ENCODE peak calls at places on chromosomes 6 and 20, in four cellular contexts. One of them, this sample, is unnamed.

GRCh38 chr6:10310826-10311225 is 104.0 kb downstream of the TFAP2A start:
- DNase-seq in Peyer's patch: no peak
- DNase-seq in GM23338: no peak
- DNase-seq in left ventricle myocardium inferior: no peak
- DNase-seq in this sample: no peak

GRCh38 chr6:125711013-125711675 is 38.3 kb upstream of the HEY2 start:
- DNase-seq in Peyer's patch: no peak
- DNase-seq in GM23338: no peak
- DNase-seq in left ventricle myocardium inferior: no peak
- DNase-seq in this sample: no peak

GRCh38 chr6:343960-344815 is 47.4 kb upstream of the IRF4 start:
- DNase-seq in GM23338: no peak
- DNase-seq in left ventricle myocardium inferior: no peak
- DNase-seq in Peyer's patch: no peak
- DNase-seq in this sample: peak

GRCh38 chr6:111926731-111927302 is 53.6 kb upstream of the FYN start:
- DNase-seq in Peyer's patch: no peak
- DNase-seq in GM23338: peak
- DNase-seq in left ventricle myocardium inferior: no peak
- DNase-seq in this sample: no peak

GRCh38 chr6:26550250-26550993 is 12.3 kb downstream of the HMGN4 start:
- DNase-seq in left ventricle myocardium inferior: peak
- DNase-seq in Peyer's patch: peak
- DNase-seq in GM23338: peak
- DNase-seq in this sample: peak

GRCh38 chr6:25359191-25359861 is 80.2 kb downstream of the CARMIL1 start:
- DNase-seq in Peyer's patch: no peak
- DNase-seq in GM23338: peak
- DNase-seq in left ventricle myocardium inferior: peak
- DNase-seq in this sample: no peak

GRCh38 chr20:47117325-47117724 is 222.7 kb downstream of the EYA2 start:
- DNase-seq in left ventricle myocardium inferior: no peak
- DNase-seq in Peyer's patch: no peak
- DNase-seq in GM23338: no peak
- DNase-seq in this sample: no peak

GRCh38 chr6:43869091-43869710 is 99.2 kb downstream of the VEGFA start:
- DNase-seq in GM23338: no peak
- DNase-seq in left ventricle myocardium inferior: no peak
- DNase-seq in Peyer's patch: no peak
- DNase-seq in this sample: peak

GRCh38 chr6:26233608-26234420 is 131.2 kb upstream of the BTN3A2 start:
- DNase-seq in GM23338: peak
- DNase-seq in left ventricle myocardium inferior: no peak
- DNase-seq in Peyer's patch: peak
- DNase-seq in this sample: no peak

GRCh38 chr6:71333700-71334099 is 45.1 kb downstream of the OGFRL1 start:
- DNase-seq in Peyer's patch: no peak
- DNase-seq in GM23338: no peak
- DNase-seq in left ventricle myocardium inferior: no peak
- DNase-seq in this sample: no peak

GRCh38 chr6:42451146-42451594 is 556 bp downstream of the TRERF1 start:
- DNase-seq in left ventricle myocardium inferior: no peak
- DNase-seq in Peyer's patch: peak
- DNase-seq in GM23338: no peak
- DNase-seq in this sample: no peak

GRCh38 chr6:134882426-134883038 is 67.4 kb downstream of the ALDH8A1 start:
- DNase-seq in left ventricle myocardium inferior: peak
- DNase-seq in Peyer's patch: peak
- DNase-seq in GM23338: peak
- DNase-seq in this sample: no peak

GRCh38 chr6:2784061-2784460 is 18.9 kb downstream of the WRNIP1 start:
- DNase-seq in Peyer's patch: no peak
- DNase-seq in left ventricle myocardium inferior: no peak
- DNase-seq in GM23338: no peak
- DNase-seq in this sample: no peak

GRCh38 chr6:39236742-39237141 is 7.5 kb upstream of the KCNK5 start:
- DNase-seq in Peyer's patch: no peak
- DNase-seq in GM23338: no peak
- DNase-seq in left ventricle myocardium inferior: no peak
- DNase-seq in this sample: no peak
- H3K4me3 ChIP-seq in Peyer's patch: no peak
- H3K4me3 ChIP-seq in GM23338: no peak
- H3K4me3 ChIP-seq in left ventricle myocardium inferior: no peak
- H3K4me3 ChIP-seq in this sample: no peak

GRCh38 chr6:56664007-56664406 is 21.3 kb upstream of the DST start:
- DNase-seq in GM23338: no peak
- DNase-seq in Peyer's patch: no peak
- DNase-seq in left ventricle myocardium inferior: no peak
- DNase-seq in this sample: no peak
- H3K27ac ChIP-seq in GM23338: no peak
- H3K27ac ChIP-seq in Peyer's patch: no peak
- H3K27ac ChIP-seq in left ventricle myocardium inferior: peak
- H3K27ac ChIP-seq in this sample: no peak

GRCh38 chr20:31713312-31714049 is 9.2 kb downstream of the BCL2L1 start:
- DNase-seq in Peyer's patch: peak
- DNase-seq in GM23338: peak
- DNase-seq in left ventricle myocardium inferior: peak
- DNase-seq in this sample: peak
- H3K4me3 ChIP-seq in Peyer's patch: peak
- H3K4me3 ChIP-seq in GM23338: peak
- H3K4me3 ChIP-seq in left ventricle myocardium inferior: peak
- H3K4me3 ChIP-seq in this sample: peak

GRCh38 chr6:11412616-11413015 is 124.9 kb upstream of the TMEM170B start:
- DNase-seq in Peyer's patch: no peak
- DNase-seq in left ventricle myocardium inferior: no peak
- DNase-seq in GM23338: no peak
- DNase-seq in this sample: no peak
- H3K27ac ChIP-seq in Peyer's patch: no peak
- H3K27ac ChIP-seq in left ventricle myocardium inferior: no peak
- H3K27ac ChIP-seq in GM23338: no peak
- H3K27ac ChIP-seq in this sample: peak

GRCh38 chr6:168030881-168031280 is 33.4 kb downstream of the KIF25 start:
- DNase-seq in GM23338: no peak
- DNase-seq in Peyer's patch: no peak
- DNase-seq in left ventricle myocardium inferior: no peak
- DNase-seq in this sample: no peak
- H3K4me3 ChIP-seq in GM23338: no peak
- H3K4me3 ChIP-seq in Peyer's patch: no peak
- H3K4me3 ChIP-seq in left ventricle myocardium inferior: peak
- H3K4me3 ChIP-seq in this sample: no peak

GRCh38 chr20:38864662-38865061 is 59.2 kb downstream of the PPP1R16B start:
- DNase-seq in Peyer's patch: no peak
- DNase-seq in left ventricle myocardium inferior: no peak
- DNase-seq in GM23338: no peak
- DNase-seq in this sample: no peak

GRCh38 chr20:38863024-38863851 is 57.7 kb downstream of the PPP1R16B start:
- DNase-seq in Peyer's patch: peak
- DNase-seq in left ventricle myocardium inferior: no peak
- DNase-seq in GM23338: no peak
- DNase-seq in this sample: no peak

GRCh38 chr20:38861071-38861401 is 55.5 kb downstream of the PPP1R16B start:
- DNase-seq in left ventricle myocardium inferior: no peak
- DNase-seq in Peyer's patch: no peak
- DNase-seq in GM23338: no peak
- DNase-seq in this sample: no peak

GRCh38 chr20:38859070-38859690 is 53.7 kb downstream of the PPP1R16B start:
- DNase-seq in left ventricle myocardium inferior: no peak
- DNase-seq in Peyer's patch: peak
- DNase-seq in GM23338: no peak
- DNase-seq in this sample: no peak

GRCh38 chr20:38862226-38862625 is 56.7 kb downstream of the PPP1R16B start:
- DNase-seq in Peyer's patch: no peak
- DNase-seq in left ventricle myocardium inferior: no peak
- DNase-seq in GM23338: no peak
- DNase-seq in this sample: no peak
- H3K27ac ChIP-seq in Peyer's patch: peak
- H3K27ac ChIP-seq in left ventricle myocardium inferior: no peak
- H3K27ac ChIP-seq in GM23338: no peak
- H3K27ac ChIP-seq in this sample: peak

GRCh38 chr6:119196732-119197131 is 118.3 kb upstream of the FAM184A start:
- DNase-seq in left ventricle myocardium inferior: no peak
- DNase-seq in Peyer's patch: no peak
- DNase-seq in GM23338: no peak
- DNase-seq in this sample: no peak
- H3K4me3 ChIP-seq in left ventricle myocardium inferior: no peak
- H3K4me3 ChIP-seq in Peyer's patch: no peak
- H3K4me3 ChIP-seq in GM23338: no peak
- H3K4me3 ChIP-seq in this sample: no peak